ENCODE peak calls at places on chromosomes 6 and 20, in seven cellular contexts. One of them, this sample, is unnamed.

GRCh38 chr20:56360133-56360898 is 1.5 kb downstream of the FAM210B start:
- DNase-seq in IMR-90: no peak
- DNase-seq in lower leg skin: no peak
- DNase-seq in spleen: no peak
- DNase-seq in heart left ventricle: no peak
- DNase-seq in HepG2: peak
- DNase-seq in stomach: no peak
- DNase-seq in this sample: peak

GRCh38 chr6:1697688-1698351 is 88.1 kb downstream of the FOXC1 start:
- DNase-seq in lower leg skin: no peak
- DNase-seq in heart left ventricle: no peak
- DNase-seq in spleen: no peak
- DNase-seq in stomach: no peak
- DNase-seq in HepG2: no peak
- DNase-seq in IMR-90: no peak
- DNase-seq in this sample: no peak

GRCh38 chr6:2819891-2820814 is 21.5 kb downstream of the SERPINB1 start:
- DNase-seq in stomach: no peak
- DNase-seq in IMR-90: peak
- DNase-seq in lower leg skin: no peak
- DNase-seq in spleen: no peak
- DNase-seq in HepG2: no peak
- DNase-seq in heart left ventricle: no peak
- DNase-seq in this sample: no peak

GRCh38 chr20:44979090-44979621 is 12.8 kb downstream of the STK4 start:
- DNase-seq in IMR-90: peak
- DNase-seq in spleen: no peak
- DNase-seq in heart left ventricle: no peak
- DNase-seq in HepG2: no peak
- DNase-seq in lower leg skin: peak
- DNase-seq in stomach: no peak
- DNase-seq in this sample: peak

GRCh38 chr6:166410426-166410935 is 27.7 kb upstream of the MPC1 start:
- DNase-seq in stomach: no peak
- DNase-seq in spleen: no peak
- DNase-seq in HepG2: no peak
- DNase-seq in IMR-90: no peak
- DNase-seq in heart left ventricle: no peak
- DNase-seq in lower leg skin: no peak
- DNase-seq in this sample: no peak

GRCh38 chr20:38075161-38075998 is 41.8 kb downstream of the RPRD1B start:
- DNase-seq in spleen: no peak
- DNase-seq in stomach: no peak
- DNase-seq in lower leg skin: no peak
- DNase-seq in HepG2: peak
- DNase-seq in IMR-90: peak
- DNase-seq in heart left ventricle: no peak
- DNase-seq in this sample: no peak

GRCh38 chr20:881051-881820 is 34.9 kb downstream of the ANGPT4 start:
- DNase-seq in IMR-90: peak
- DNase-seq in spleen: peak
- DNase-seq in lower leg skin: no peak
- DNase-seq in stomach: no peak
- DNase-seq in HepG2: no peak
- DNase-seq in heart left ventricle: no peak
- DNase-seq in this sample: no peak

GRCh38 chr6:43159599-43159998 is 11.5 kb upstream of the SRF start:
- DNase-seq in HepG2: no peak
- DNase-seq in IMR-90: no peak
- DNase-seq in stomach: no peak
- DNase-seq in lower leg skin: no peak
- DNase-seq in spleen: no peak
- DNase-seq in heart left ventricle: no peak
- DNase-seq in this sample: no peak

GRCh38 chr6:26272171-26272631 is 92.8 kb upstream of the BTN3A2 start:
- DNase-seq in IMR-90: no peak
- DNase-seq in HepG2: no peak
- DNase-seq in spleen: peak
- DNase-seq in heart left ventricle: peak
- DNase-seq in lower leg skin: no peak
- DNase-seq in stomach: peak
- DNase-seq in this sample: peak

GRCh38 chr6:26270121-26270861 is 94.7 kb upstream of the BTN3A2 start:
- DNase-seq in IMR-90: no peak
- DNase-seq in lower leg skin: no peak
- DNase-seq in spleen: no peak
- DNase-seq in stomach: no peak
- DNase-seq in heart left ventricle: no peak
- DNase-seq in HepG2: no peak
- DNase-seq in this sample: peak

GRCh38 chr6:26269406-26270120 is 95.4 kb upstream of the BTN3A2 start:
- DNase-seq in IMR-90: no peak
- DNase-seq in stomach: no peak
- DNase-seq in HepG2: no peak
- DNase-seq in lower leg skin: no peak
- DNase-seq in spleen: no peak
- DNase-seq in heart left ventricle: no peak
- DNase-seq in this sample: peak

GRCh38 chr6:26271640-26272090 is 93.3 kb upstream of the BTN3A2 start:
- DNase-seq in heart left ventricle: no peak
- DNase-seq in stomach: no peak
- DNase-seq in HepG2: no peak
- DNase-seq in spleen: no peak
- DNase-seq in lower leg skin: no peak
- DNase-seq in IMR-90: no peak
- DNase-seq in this sample: no peak

DNA sequence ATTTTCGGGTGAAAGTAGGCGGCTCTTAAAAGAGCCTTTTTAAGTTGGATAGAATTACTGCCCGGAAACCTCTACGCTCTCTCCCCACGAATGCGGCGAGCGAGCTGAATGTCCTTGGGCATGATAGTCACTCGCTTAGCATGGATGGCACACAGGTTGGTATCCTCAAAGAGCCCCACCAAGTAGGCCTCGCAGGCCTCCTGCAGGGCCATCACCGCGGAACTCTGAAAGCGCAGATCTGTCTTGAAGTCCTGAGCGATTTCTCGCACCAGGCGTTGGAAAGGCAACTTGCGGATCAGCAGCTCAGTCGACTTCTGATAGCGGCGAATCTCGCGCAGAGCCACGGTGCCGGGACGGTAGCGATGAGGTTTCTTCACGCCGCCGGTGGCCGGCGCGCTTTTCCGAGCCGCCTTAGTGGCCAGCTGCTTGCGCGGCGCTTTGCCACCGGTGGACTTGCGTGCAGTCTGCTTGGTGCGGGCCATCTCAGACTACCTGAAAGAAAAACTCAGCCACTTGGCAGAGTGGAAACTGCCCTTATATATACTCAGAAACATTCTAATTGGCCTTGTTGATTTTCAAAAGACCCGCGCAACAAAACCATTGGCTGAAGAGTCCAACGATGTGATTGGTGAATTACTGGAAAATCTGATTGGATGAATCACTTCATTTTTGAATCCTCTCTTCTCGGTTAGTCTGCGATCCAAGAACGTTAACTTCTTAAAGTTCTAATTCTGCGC is 93.9 kb upstream of the BTN3A2 start:
- DNase-seq in IMR-90: peak
- DNase-seq in spleen: peak
- DNase-seq in HepG2: no peak
- DNase-seq in lower leg skin: peak
- DNase-seq in heart left ventricle: peak
- DNase-seq in stomach: peak
- DNase-seq in this sample: peak
- TF ChIP-seq POLR2A in IMR-90: peak
- TF ChIP-seq POLR2A in spleen: no peak
- TF ChIP-seq POLR2A in HepG2: no peak
- TF ChIP-seq POLR2A in lower leg skin: no peak
- TF ChIP-seq POLR2A in heart left ventricle: no peak
- TF ChIP-seq POLR2A in stomach: no peak
- TF ChIP-seq POLR2A in this sample: peak

GRCh38 chr20:58310291-58310782 is 822 bp downstream of the RAB22A start:
- DNase-seq in IMR-90: peak
- DNase-seq in spleen: no peak
- DNase-seq in heart left ventricle: no peak
- DNase-seq in HepG2: peak
- DNase-seq in stomach: no peak
- DNase-seq in lower leg skin: no peak
- DNase-seq in this sample: no peak

GRCh38 chr20:58308680-58309527 is 611 bp upstream of the RAB22A start:
- DNase-seq in lower leg skin: peak
- DNase-seq in spleen: peak
- DNase-seq in stomach: no peak
- DNase-seq in HepG2: no peak
- DNase-seq in heart left ventricle: peak
- DNase-seq in IMR-90: peak
- DNase-seq in this sample: peak

GRCh38 chr20:58307270-58307669 is 2.2 kb upstream of the RAB22A start:
- DNase-seq in stomach: no peak
- DNase-seq in lower leg skin: no peak
- DNase-seq in HepG2: no peak
- DNase-seq in IMR-90: no peak
- DNase-seq in heart left ventricle: no peak
- DNase-seq in spleen: no peak
- DNase-seq in this sample: no peak

GRCh38 chr20:58308290-58308679 is 1.2 kb upstream of the RAB22A start:
- DNase-seq in IMR-90: no peak
- DNase-seq in lower leg skin: no peak
- DNase-seq in HepG2: no peak
- DNase-seq in spleen: no peak
- DNase-seq in heart left ventricle: no peak
- DNase-seq in stomach: no peak
- DNase-seq in this sample: no peak

GRCh38 chr20:58309607-58310290 is at the start of gene RAB22A:
- DNase-seq in heart left ventricle: peak
- DNase-seq in HepG2: peak
- DNase-seq in lower leg skin: peak
- DNase-seq in spleen: peak
- DNase-seq in IMR-90: peak
- DNase-seq in stomach: peak
- DNase-seq in this sample: peak
- TF ChIP-seq POLR2A in heart left ventricle: peak
- TF ChIP-seq POLR2A in HepG2: peak
- TF ChIP-seq POLR2A in lower leg skin: peak
- TF ChIP-seq POLR2A in spleen: no peak
- TF ChIP-seq POLR2A in IMR-90: peak
- TF ChIP-seq POLR2A in stomach: no peak
- TF ChIP-seq POLR2A in this sample: peak

GRCh38 chr6:7087066-7087465 is 20.7 kb upstream of the RREB1 start:
- DNase-seq in HepG2: no peak
- DNase-seq in stomach: no peak
- DNase-seq in lower leg skin: no peak
- DNase-seq in spleen: no peak
- DNase-seq in IMR-90: peak
- DNase-seq in heart left ventricle: no peak
- DNase-seq in this sample: peak

GRCh38 chr6:7086488-7086887 is 21.3 kb upstream of the RREB1 start:
- DNase-seq in HepG2: no peak
- DNase-seq in stomach: peak
- DNase-seq in lower leg skin: peak
- DNase-seq in IMR-90: peak
- DNase-seq in heart left ventricle: no peak
- DNase-seq in spleen: peak
- DNase-seq in this sample: peak

GRCh38 chr6:7088076-7088742 is 19.6 kb upstream of the RREB1 start:
- DNase-seq in lower leg skin: no peak
- DNase-seq in stomach: no peak
- DNase-seq in IMR-90: no peak
- DNase-seq in spleen: no peak
- DNase-seq in heart left ventricle: no peak
- DNase-seq in HepG2: no peak
- DNase-seq in this sample: no peak

GRCh38 chr6:7085911-7086310 is 21.9 kb upstream of the RREB1 start:
- DNase-seq in heart left ventricle: no peak
- DNase-seq in lower leg skin: no peak
- DNase-seq in stomach: peak
- DNase-seq in spleen: no peak
- DNase-seq in HepG2: no peak
- DNase-seq in IMR-90: no peak
- DNase-seq in this sample: peak

GRCh38 chr6:7087491-7087979 is 20.2 kb upstream of the RREB1 start:
- DNase-seq in HepG2: no peak
- DNase-seq in spleen: no peak
- DNase-seq in heart left ventricle: no peak
- DNase-seq in lower leg skin: no peak
- DNase-seq in stomach: no peak
- DNase-seq in IMR-90: no peak
- DNase-seq in this sample: no peak
- TF ChIP-seq POLR2A in HepG2: no peak
- TF ChIP-seq POLR2A in spleen: no peak
- TF ChIP-seq POLR2A in heart left ventricle: no peak
- TF ChIP-seq POLR2A in lower leg skin: no peak
- TF ChIP-seq POLR2A in stomach: no peak
- TF ChIP-seq POLR2A in IMR-90: no peak
- TF ChIP-seq POLR2A in this sample: no peak

GRCh38 chr6:161135695-161136591 is 137.9 kb downstream of the AGPAT4 start:
- DNase-seq in stomach: no peak
- DNase-seq in HepG2: peak
- DNase-seq in spleen: no peak
- DNase-seq in heart left ventricle: no peak
- DNase-seq in IMR-90: no peak
- DNase-seq in lower leg skin: no peak
- DNase-seq in this sample: no peak

GRCh38 chr6:161136655-161137054 is 137.2 kb downstream of the AGPAT4 start:
- DNase-seq in stomach: no peak
- DNase-seq in lower leg skin: no peak
- DNase-seq in heart left ventricle: no peak
- DNase-seq in spleen: no peak
- DNase-seq in IMR-90: no peak
- DNase-seq in HepG2: no peak
- DNase-seq in this sample: no peak

GRCh38 chr6:161132384-161132783 is 140.8 kb downstream of the MAP3K4 start:
- DNase-seq in heart left ventricle: no peak
- DNase-seq in spleen: no peak
- DNase-seq in HepG2: no peak
- DNase-seq in stomach: no peak
- DNase-seq in lower leg skin: no peak
- DNase-seq in IMR-90: no peak
- DNase-seq in this sample: no peak

GRCh38 chr6:161133973-161134372 is 139.9 kb downstream of the AGPAT4 start:
- DNase-seq in stomach: no peak
- DNase-seq in heart left ventricle: no peak
- DNase-seq in IMR-90: no peak
- DNase-seq in lower leg skin: no peak
- DNase-seq in HepG2: no peak
- DNase-seq in spleen: no peak
- DNase-seq in this sample: no peak

DNA sequence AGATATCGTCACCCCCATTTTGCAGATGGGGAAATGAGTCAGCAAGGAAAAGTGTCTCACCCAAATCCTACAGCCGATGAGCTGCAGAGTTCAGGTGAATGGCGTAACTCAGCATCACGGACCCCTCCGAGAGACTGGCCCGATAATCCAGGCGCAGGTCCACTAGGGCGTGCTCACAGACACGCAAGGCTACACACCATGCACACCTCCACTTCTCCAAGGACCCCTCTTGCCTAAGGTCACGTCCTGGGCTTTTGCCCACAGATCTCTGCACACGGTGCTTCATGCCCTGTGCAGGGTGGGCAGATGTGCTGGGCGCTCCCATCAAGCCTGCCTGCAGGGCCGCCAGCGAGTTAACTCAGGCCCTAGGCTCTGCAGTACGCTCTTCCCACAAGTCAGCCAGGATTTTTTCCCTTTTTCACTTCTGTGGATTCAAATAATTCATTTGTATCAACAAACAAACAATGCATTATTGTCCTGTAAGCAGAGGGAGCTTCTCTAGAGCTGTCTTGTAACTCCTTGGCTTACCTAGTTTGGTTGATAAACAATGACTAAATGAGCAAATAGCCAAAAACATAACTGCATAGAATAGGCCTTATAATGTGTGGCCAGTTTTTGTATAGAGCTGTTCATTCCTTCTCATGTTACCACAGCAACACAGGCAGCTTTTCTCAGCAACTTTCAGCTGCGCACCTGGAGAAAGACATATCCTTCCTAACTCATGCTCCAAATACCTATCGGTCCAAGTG is 139.1 kb downstream of the AGPAT4 start:
- DNase-seq in stomach: no peak
- DNase-seq in IMR-90: no peak
- DNase-seq in lower leg skin: no peak
- DNase-seq in heart left ventricle: no peak
- DNase-seq in spleen: no peak
- DNase-seq in HepG2: no peak
- DNase-seq in this sample: no peak
- TF ChIP-seq POLR2A in stomach: no peak
- TF ChIP-seq POLR2A in IMR-90: no peak
- TF ChIP-seq POLR2A in lower leg skin: no peak
- TF ChIP-seq POLR2A in heart left ventricle: no peak
- TF ChIP-seq POLR2A in spleen: no peak
- TF ChIP-seq POLR2A in HepG2: no peak
- TF ChIP-seq POLR2A in this sample: no peak